ENCODE peak calls at places on chromosomes 7 and 10, in seven cellular contexts. Q is PC-3, W is thoracic aorta, H is cardiac muscle cell, K is OCI-LY7, C is mammary epithelial cell, S is ovary. U is an unnamed sample. For H3K36me3, the result is how much of the 10 kb centered on the place peaks cover.

GRCh38 chr7:130254555-130254954 is 12.1 kb upstream of the CPA2 start:
- DNase-seq in W (no peak), Q (no peak), S (no peak), K (no peak), C (no peak), H (no peak), U (no peak)

GRCh38 chr10:116082762-116083161 is 190.2 kb downstream of the GFRA1 start:
- DNase-seq in S (no peak), W (no peak), Q (no peak), K (no peak), H (no peak), C (no peak), U (no peak)

GRCh38 chr7:152636436-152636835 is 39.5 kb downstream of the XRCC2 start:
- DNase-seq in C (no peak), S (no peak), W (no peak), Q (no peak), K (no peak), H (peak), U (no peak)

GRCh38 chr7:116582164-116582732 is 57.4 kb downstream of the CAV1 start:
- DNase-seq in S (no peak), W (no peak), H (peak), C (no peak), Q (no peak), K (no peak), U (no peak)

GRCh38 chr10:79243211-79244067 is 103.8 kb upstream of the PPIF start:
- DNase-seq in W (no peak), C (no peak), H (no peak), S (no peak), Q (no peak), K (peak), U (peak)

GRCh38 chr10:77029684-77030407 is 607.8 kb downstream of the KCNMA1 start:
- DNase-seq in Q (no peak), K (no peak), C (no peak), W (no peak), H (no peak), S (no peak), U (no peak)

GRCh38 chr7:50293509-50294179 is 10.9 kb upstream of the IKZF1 start:
- DNase-seq in K (no peak), C (no peak), W (no peak), Q (no peak), H (no peak), S (no peak), U (no peak)

GRCh38 chr7:66140924-66141323 is 26.3 kb downstream of the CRCP start:
- DNase-seq in W (no peak), Q (peak), S (peak), H (peak), K (no peak), C (peak), U (peak)

GRCh38 chr10:77970869-77971803 is 44.6 kb upstream of the DLG5 start:
- DNase-seq in Q (peak), S (peak), K (peak), C (no peak), H (peak), W (peak), U (no peak)

GRCh38 chr7:151088856-151089699 is 2.8 kb downstream of the AGAP3 start:
- DNase-seq in S (peak), Q (peak), C (peak), H (peak), K (no peak), W (no peak), U (peak)

GRCh38 chr10:9579110-9579705 is 1438.5 kb upstream of the CELF2 start:
- DNase-seq in Q (no peak), C (no peak), S (no peak), H (no peak), K (no peak), W (no peak), U (no peak)

GRCh38 chr7:102834999-102835398 is 77.8 kb upstream of the LRRC17 start:
- DNase-seq in S (no peak), W (no peak), H (peak), C (peak), K (no peak), Q (peak), U (no peak)

GRCh38 chr10:52778511-52779392 is 6.2 kb upstream of the MBL2 start:
- DNase-seq in Q (peak), K (peak), H (peak), C (no peak), S (no peak), W (no peak), U (peak)

GRCh38 chr10:15353471-15353870 is 17.6 kb downstream of the FAM171A1 start:
- DNase-seq in W (no peak), H (no peak), K (no peak), S (no peak), C (no peak), Q (no peak), U (no peak)

GRCh38 chr10:77164616-77165311 is 472.8 kb downstream of the KCNMA1 start:
- DNase-seq in C (peak), W (no peak), K (no peak), H (no peak), S (no peak), Q (peak), U (no peak)

GRCh38 chr10:110507303-110507702 is 9.6 kb downstream of the DUSP5 start:
- DNase-seq in K (no peak), S (no peak), W (no peak), H (no peak), C (no peak), Q (no peak), U (no peak)
- H3K36me3 ChIP-seq in K (under half), S (under half), W (under half), H (half or more), C (half or more), Q (half or more), U (under half)

GRCh38 chr7:36280840-36281812 is 108.5 kb upstream of the ANLN start:
- DNase-seq in Q (peak), K (no peak), H (peak), S (peak), C (peak), W (no peak), U (peak)
- H3K4me3 ChIP-seq in Q (peak), K (no peak), H (no peak), S (no peak), C (peak), W (peak), U (no peak)

DNA sequence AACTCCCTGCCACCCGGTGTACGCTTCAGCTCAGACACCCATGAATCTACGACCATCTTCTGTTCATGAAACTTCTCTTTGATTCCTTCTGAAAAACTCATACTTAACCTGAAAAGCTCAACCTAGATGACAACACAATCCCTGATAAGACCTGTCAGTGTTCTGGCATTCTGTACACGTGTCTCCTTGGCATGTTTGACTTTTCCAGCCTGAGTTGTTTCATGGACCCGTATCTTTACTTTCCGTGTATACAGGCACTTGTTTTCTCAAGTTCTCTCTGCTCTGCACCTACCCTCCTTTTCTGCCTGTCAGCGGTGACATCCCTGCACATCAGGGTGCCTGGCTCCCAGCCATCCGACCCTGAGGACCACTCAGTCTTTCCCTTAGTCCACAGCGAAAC is 103.3 kb downstream of the LARP4B start:
- DNase-seq in C (no peak), S (no peak), H (no peak), Q (no peak), W (no peak), K (no peak), U (no peak)
- H3K36me3 ChIP-seq in C (under half), S (under half), H (under half), Q (under half), W (under half), K (half or more), U (under half)

DNA sequence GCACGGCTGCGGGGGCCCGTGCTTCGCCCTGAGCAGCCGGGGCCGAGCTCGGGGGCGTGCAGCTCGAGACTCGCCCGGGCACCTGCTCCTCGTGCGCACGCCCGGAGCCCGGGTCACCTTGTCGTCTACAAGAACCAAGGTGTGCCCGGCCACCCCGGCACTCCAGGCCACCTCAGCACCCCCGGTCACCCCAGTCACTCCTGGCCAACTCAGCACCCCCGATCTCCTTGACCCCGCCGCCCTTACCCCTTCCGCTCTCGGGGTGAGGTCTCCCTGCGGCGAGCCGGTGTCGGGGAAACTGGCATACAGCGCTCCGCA is 268 bp upstream of the IGFBP3 start:
- DNase-seq in C (no peak), H (no peak), Q (no peak), S (no peak), K (no peak), W (no peak), U (no peak)
- H3K4me3 ChIP-seq in C (peak), H (peak), Q (peak), S (peak), K (no peak), W (peak), U (peak)

DNA sequence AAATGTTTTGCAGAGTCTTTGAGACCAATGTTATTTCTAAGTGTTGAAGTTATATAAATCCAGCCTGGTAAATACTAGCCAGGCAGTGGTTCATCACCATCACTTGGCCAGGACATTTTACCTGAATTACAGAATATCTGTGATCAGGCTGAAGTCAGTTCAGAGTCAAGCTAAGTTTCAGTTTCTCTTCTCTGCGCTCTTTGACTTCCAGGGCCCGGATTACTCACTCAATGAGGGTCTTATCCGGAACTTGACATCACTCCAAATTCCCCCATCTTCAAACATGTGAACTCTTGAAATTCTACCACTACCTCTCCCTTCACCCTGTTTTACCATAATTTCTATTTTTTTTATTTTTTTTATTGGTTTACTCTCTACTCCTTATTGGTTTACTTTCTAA is 36.6 kb upstream of the CCAR1 start:
- DNase-seq in C (no peak), H (no peak), K (no peak), Q (no peak), W (no peak), S (no peak), U (no peak)
- H3K36me3 ChIP-seq in C (under half), H (half or more), K (under half), Q (under half), W (under half), S (under half), U (under half)

GRCh38 chr10:33006342-33006887 is 48.4 kb upstream of the ITGB1 start:
- DNase-seq in S (no peak), W (no peak), C (no peak), K (no peak), Q (no peak), H (no peak), U (no peak)
- H3K4me3 ChIP-seq in S (no peak), W (peak), C (no peak), K (no peak), Q (peak), H (no peak), U (no peak)

GRCh38 chr10:131908151-131908550 is 7.3 kb downstream of the PPP2R2D start:
- DNase-seq in W (no peak), K (no peak), H (no peak), C (no peak), Q (no peak), S (no peak), U (no peak)

GRCh38 chr10:131909014-131909808 is 8.4 kb downstream of the PPP2R2D start:
- DNase-seq in S (no peak), Q (peak), H (no peak), W (no peak), K (no peak), C (no peak), U (peak)

GRCh38 chr10:131905603-131906268 is 4.9 kb downstream of the PPP2R2D start:
- DNase-seq in W (no peak), K (no peak), C (no peak), S (no peak), H (no peak), Q (no peak), U (no peak)

GRCh38 chr10:131906269-131906639 is 5.4 kb downstream of the PPP2R2D start:
- DNase-seq in S (no peak), K (no peak), Q (no peak), W (no peak), H (no peak), C (no peak), U (no peak)

GRCh38 chr10:131907679-131908078 is 6.9 kb downstream of the PPP2R2D start:
- DNase-seq in H (no peak), K (no peak), Q (no peak), W (no peak), S (no peak), C (no peak), U (no peak)
- H3K36me3 ChIP-seq in H (under half), K (under half), Q (under half), W (under half), S (under half), C (under half), U (under half)

GRCh38 chr10:69179089-69179742 is 818 bp upstream of the SUPV3L1 start:
- DNase-seq in K (no peak), Q (no peak), C (no peak), S (no peak), H (no peak), W (no peak), U (peak)

GRCh38 chr10:69182005-69182404 is 2.0 kb downstream of the SUPV3L1 start:
- DNase-seq in S (no peak), K (no peak), W (no peak), Q (no peak), C (no peak), H (no peak), U (no peak)

GRCh38 chr10:69179743-69180524 is at the start of gene SUPV3L1:
- DNase-seq in H (peak), Q (peak), C (peak), K (peak), S (peak), W (peak), U (peak)

GRCh38 chr10:69180525-69181204 is 631 bp downstream of the SUPV3L1 start:
- DNase-seq in W (no peak), Q (peak), C (peak), S (peak), H (peak), K (peak), U (peak)

GRCh38 chr10:69181433-69181832 is 1.4 kb downstream of the SUPV3L1 start:
- DNase-seq in Q (no peak), S (no peak), C (peak), H (no peak), K (no peak), W (no peak), U (no peak)
- H3K4me3 ChIP-seq in Q (peak), S (peak), C (peak), H (peak), K (peak), W (peak), U (no peak)

U was measured in H7.